ENCODE peak calls at places on chromosome X, in five cellular contexts. F is HT-29, T is anterior cingulate cortex, Q is M059J, R is foreskin fibroblast. N is an unnamed sample.

GRCh38 chrX:154779261-154779660 is 16.6 kb downstream of the DKC1 start:
- DNase-seq in R (peak), F (no peak), Q (peak), T (no peak), N (peak)

GRCh38 chrX:129790146-129790545 is 10.4 kb downstream of the SASH3 start:
- DNase-seq in R (no peak), F (no peak), T (no peak), Q (no peak), N (no peak)

GRCh38 chrX:118652717-118653116 is 74.7 kb upstream of the IL13RA1 start:
- DNase-seq in Q (peak), R (peak), F (peak), T (no peak), N (peak)

GRCh38 chrX:79369871-79370270 is 2.7 kb upstream of the ITM2A start:
- DNase-seq in Q (no peak), R (no peak), F (no peak), T (no peak), N (no peak)

GRCh38 chrX:88612870-88613329 is 134.1 kb upstream of the CPXCR1 start:
- DNase-seq in R (no peak), F (no peak), T (no peak), Q (no peak), N (no peak)

GRCh38 chrX:50768801-50769200 is 45.2 kb downstream of the SHROOM4 start:
- DNase-seq in R (no peak), T (no peak), F (no peak), Q (no peak), N (no peak)

GRCh38 chrX:55056820-55057690 is 17.8 kb upstream of the PAGE2B start:
- DNase-seq in F (no peak), Q (peak), R (peak), T (no peak), N (no peak)

GRCh38 chrX:14027031-14027430 is 2.7 kb downstream of the GEMIN8 start:
- DNase-seq in Q (peak), F (no peak), T (peak), R (peak), N (peak)

GRCh38 chrX:110050386-110050785 is 47.5 kb downstream of the TMEM164 start:
- DNase-seq in F (no peak), R (no peak), T (no peak), Q (no peak), N (no peak)

GRCh38 chrX:154712781-154713391 is 38.0 kb downstream of the GAB3 start:
- DNase-seq in R (peak), T (no peak), Q (peak), F (no peak), N (peak)

GRCh38 chrX:23884427-23885024 is 23.2 kb downstream of the APOO start:
- DNase-seq in Q (peak), T (no peak), F (no peak), R (peak), N (peak)

GRCh38 chrX:13254076-13254785 is 65.6 kb downstream of the ATXN3L start:
- DNase-seq in T (no peak), Q (peak), R (peak), F (peak), N (peak)

GRCh38 chrX:135194684-135195083 is 23.5 kb upstream of the CT55 start:
- DNase-seq in F (no peak), T (no peak), Q (no peak), R (no peak), N (no peak)

GRCh38 chrX:9942086-9942485 is 25.1 kb upstream of the CLDN34 start:
- DNase-seq in Q (no peak), R (no peak), F (no peak), T (no peak), N (no peak)

GRCh38 chrX:50697691-50698090 is 116.3 kb downstream of the SHROOM4 start:
- DNase-seq in T (no peak), F (no peak), R (peak), Q (peak), N (no peak)

GRCh38 chrX:149830192-149830873 is 48.6 kb downstream of the MAGEA9 start:
- DNase-seq in F (no peak), Q (peak), T (no peak), R (peak), N (no peak)

GRCh38 chrX:134948333-134949241 is 42.2 kb upstream of the SMIM10 start:
- DNase-seq in F (peak), T (no peak), Q (peak), R (peak), N (peak)

N was measured in HCEC 1CT.